ENCODE peak calls at places on chromosomes 11 and 22, in nine cellular contexts. N is Peyer's patch, I is body of pancreas, M is upper lobe of left lung, Q is uterus, B is A549, H is heart left ventricle, O is K562, R is breast epithelium. L is an unnamed sample.

GRCh38 chr11:120186799-120187591 is 23.8 kb upstream of the OAF start:
- DNase-seq in N (peak; percentile 77), I (peak; percentile 35), M (peak; percentile 19), Q (peak; percentile 52), B (no peak), H (peak; percentile 57), O (no peak), R (no peak), L (no peak)

GRCh38 chr11:37817727-37818270 is 1219.8 kb upstream of the RAG2 start:
- DNase-seq in N (no peak), I (no peak), M (no peak), Q (no peak), B (no peak), H (no peak), O (no peak), R (no peak), L (no peak)

GRCh38 chr22:35480143-35480542 is 60.5 kb upstream of the RASD2 start:
- DNase-seq in N (no peak), I (peak; percentile 20), M (no peak), Q (peak; percentile 72), B (no peak), H (no peak), O (no peak), R (peak; percentile 32), L (no peak)

GRCh38 chr22:31800065-31800464 is 46.2 kb downstream of the DEPDC5 start:
- DNase-seq in N (no peak), I (no peak), M (no peak), Q (no peak), B (no peak), H (no peak), O (no peak), R (no peak), L (no peak)

GRCh38 chr22:32389685-32390084 is 22.4 kb downstream of the RTCB start:
- DNase-seq in N (no peak), I (no peak), M (no peak), Q (no peak), B (no peak), H (no peak), O (no peak), R (no peak), L (no peak)

GRCh38 chr11:61151545-61152252 is 9.5 kb downstream of the VPS37C start:
- DNase-seq in N (no peak), I (no peak), M (no peak), Q (no peak), B (no peak), H (no peak), O (no peak), R (no peak), L (no peak)

GRCh38 chr11:77103319-77103718 is 679 bp downstream of the OMP start:
- DNase-seq in N (no peak), I (no peak), M (no peak), Q (no peak), B (no peak), H (peak; percentile 27), O (no peak), R (no peak), L (no peak)

GRCh38 chr22:36281726-36282077 is 28.8 kb downstream of the APOL1 start:
- DNase-seq in N (no peak), I (no peak), M (no peak), Q (no peak), B (no peak), H (no peak), O (no peak), R (no peak), L (no peak)

GRCh38 chr11:66126808-66127555 is 56.9 kb downstream of the PACS1 start:
- DNase-seq in N (peak; percentile 82), I (no peak), M (peak; percentile 63), Q (peak; percentile 31), B (no peak), H (peak; percentile 75), O (no peak), R (peak; percentile 31), L (no peak)

GRCh38 chr11:66133216-66133775 is 63.2 kb downstream of the PACS1 start:
- DNase-seq in N (no peak), I (no peak), M (no peak), Q (no peak), B (no peak), H (no peak), O (no peak), R (no peak), L (no peak)

GRCh38 chr11:66136752-66137123 is 66.7 kb downstream of the PACS1 start:
- DNase-seq in N (no peak), I (no peak), M (no peak), Q (no peak), B (peak; percentile 58), H (no peak), O (no peak), R (no peak), L (no peak)

GRCh38 chr11:66130978-66131377 is 60.9 kb downstream of the PACS1 start:
- DNase-seq in N (no peak), I (no peak), M (no peak), Q (no peak), B (no peak), H (no peak), O (no peak), R (no peak), L (no peak)

DNA sequence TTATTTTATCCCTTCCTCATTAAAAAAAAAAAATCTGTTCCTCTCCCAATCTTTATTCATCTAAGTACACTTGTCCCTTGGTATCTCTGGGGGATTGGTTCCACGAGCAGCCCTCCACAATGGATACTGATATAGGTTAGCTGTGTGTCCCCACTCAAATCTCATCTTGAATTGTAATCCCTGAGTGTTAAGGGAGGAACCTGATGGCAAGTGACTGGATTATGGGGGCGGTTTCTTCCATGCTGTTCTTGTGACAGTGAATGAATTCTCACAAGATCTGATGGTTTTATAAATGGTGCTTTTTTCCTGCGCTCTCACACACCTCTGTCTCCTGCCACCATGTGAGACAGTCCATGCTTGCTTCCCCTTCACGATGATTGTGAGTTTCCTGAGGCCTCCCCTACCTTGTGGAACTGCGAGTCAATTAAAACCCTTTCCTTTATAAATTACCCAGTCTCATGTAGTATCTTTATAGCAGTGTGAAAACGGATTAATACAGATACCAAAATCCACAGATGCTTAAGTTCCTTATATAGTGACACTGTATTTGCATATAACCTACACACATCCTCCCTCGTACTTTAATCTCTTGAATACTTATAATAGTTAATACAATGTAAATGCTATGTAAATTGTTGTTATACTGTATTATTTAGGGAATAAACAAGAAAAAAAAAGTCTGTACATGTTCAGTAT is 62.0 kb downstream of the PACS1 start:
- DNase-seq in N (no peak), I (no peak), M (no peak), Q (no peak), B (no peak), H (no peak), O (no peak), R (no peak), L (no peak)
- H3K4me1 ChIP-seq in N (no peaks in the 10 kb centered on the region), I (peaks cover 10% of the 10 kb centered on the region), M (peaks cover 10% of the 10 kb centered on the region), Q (no peaks in the 10 kb centered on the region), B (peaks cover 70% of the 10 kb centered on the region), H (peaks cover 12% of the 10 kb centered on the region), O (no peaks in the 10 kb centered on the region), R (no peaks in the 10 kb centered on the region), L (peaks cover 8% of the 10 kb centered on the region)

GRCh38 chr11:2400761-2401435 is 348 bp downstream of the TSSC4 start:
- DNase-seq in N (no peak), I (no peak), M (no peak), Q (no peak), B (no peak), H (no peak), O (no peak), R (no peak), L (no peak)
- TF ChIP-seq POLR2A in N (peak; percentile 23), I (no peak), M (no peak), Q (peak; percentile 42), B (peak; percentile 52), H (no peak), O (no peak), R (no peak), L (no peak)

DNA sequence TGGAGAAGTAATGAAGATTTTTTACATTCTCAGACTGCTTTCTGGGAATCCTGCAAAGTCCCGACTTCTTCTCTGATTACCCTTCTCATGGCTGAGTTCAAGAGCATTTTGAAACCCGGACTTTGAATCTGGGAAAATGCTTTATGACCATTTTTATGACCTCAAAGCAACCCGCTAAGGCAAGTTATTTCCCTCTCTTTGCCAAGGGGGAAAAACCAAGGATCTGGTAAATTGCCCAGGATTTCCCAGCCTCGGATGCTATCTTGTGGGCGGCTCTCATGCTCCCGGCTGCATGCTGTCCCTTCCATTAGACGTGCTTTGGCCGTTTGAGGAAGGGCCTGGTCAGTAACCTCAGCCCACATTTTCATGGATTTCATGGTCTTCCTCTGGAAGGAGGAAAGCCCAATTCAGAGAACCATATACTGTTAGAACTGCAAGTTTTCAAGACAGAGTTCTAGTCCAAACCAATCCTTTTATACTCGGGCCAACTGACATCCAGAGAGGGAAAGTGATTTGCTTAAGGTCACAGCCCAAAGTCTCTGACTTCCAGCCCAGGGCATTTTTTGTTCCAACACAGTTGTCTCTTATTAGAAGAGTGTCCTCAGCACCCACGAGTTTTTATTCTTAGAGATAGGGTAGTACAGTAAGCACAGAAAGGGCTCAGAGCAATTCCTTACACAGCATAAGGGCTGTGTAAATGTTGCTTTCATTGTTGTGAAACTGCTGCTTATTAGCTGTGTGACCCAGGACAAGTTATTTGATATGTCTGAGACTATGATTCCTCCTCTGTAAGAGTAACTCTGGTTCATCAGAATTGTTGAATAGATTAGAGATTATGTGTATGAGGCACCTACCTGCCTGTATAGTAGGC is 77.4 kb downstream of the NAV2 start:
- DNase-seq in N (peak; percentile 61), I (no peak), M (no peak), Q (no peak), B (no peak), H (no peak), O (no peak), R (no peak), L (no peak)
- H3K4me1 ChIP-seq in N (no peaks in the 10 kb centered on the region), I (peaks cover 31% of the 10 kb centered on the region), M (peaks cover 21% of the 10 kb centered on the region), Q (no peaks in the 10 kb centered on the region), B (no peaks in the 10 kb centered on the region), H (peaks cover 43% of the 10 kb centered on the region), O (no peaks in the 10 kb centered on the region), R (no peaks in the 10 kb centered on the region), L (peaks cover 19% of the 10 kb centered on the region)

GRCh38 chr11:114061053-114062049 is 1.8 kb downstream of the ZBTB16 start:
- DNase-seq in N (peak; percentile 64), I (peak; percentile 59), M (peak; percentile 61), Q (no peak), B (no peak), H (peak; percentile 69), O (peak; percentile 45), R (no peak), L (no peak)

GRCh38 chr11:114059984-114060401 is 482 bp downstream of the ZBTB16 start:
- DNase-seq in N (peak; percentile 73), I (peak; percentile 56), M (no peak), Q (no peak), B (no peak), H (no peak), O (peak; percentile 28), R (no peak), L (no peak)

GRCh38 chr11:114058871-114059277 is 637 bp upstream of the ZBTB16 start:
- DNase-seq in N (peak; percentile 70), I (peak; percentile 42), M (peak; percentile 48), Q (no peak), B (no peak), H (no peak), O (no peak), R (no peak), L (no peak)

GRCh38 chr11:114059278-114059983 is at the start of gene ZBTB16:
- DNase-seq in N (peak; percentile 91), I (peak; percentile 90), M (peak; percentile 91), Q (peak; percentile 87), B (no peak), H (peak; percentile 95), O (peak; percentile 63), R (peak; percentile 81), L (peak; percentile 79)

DNA sequence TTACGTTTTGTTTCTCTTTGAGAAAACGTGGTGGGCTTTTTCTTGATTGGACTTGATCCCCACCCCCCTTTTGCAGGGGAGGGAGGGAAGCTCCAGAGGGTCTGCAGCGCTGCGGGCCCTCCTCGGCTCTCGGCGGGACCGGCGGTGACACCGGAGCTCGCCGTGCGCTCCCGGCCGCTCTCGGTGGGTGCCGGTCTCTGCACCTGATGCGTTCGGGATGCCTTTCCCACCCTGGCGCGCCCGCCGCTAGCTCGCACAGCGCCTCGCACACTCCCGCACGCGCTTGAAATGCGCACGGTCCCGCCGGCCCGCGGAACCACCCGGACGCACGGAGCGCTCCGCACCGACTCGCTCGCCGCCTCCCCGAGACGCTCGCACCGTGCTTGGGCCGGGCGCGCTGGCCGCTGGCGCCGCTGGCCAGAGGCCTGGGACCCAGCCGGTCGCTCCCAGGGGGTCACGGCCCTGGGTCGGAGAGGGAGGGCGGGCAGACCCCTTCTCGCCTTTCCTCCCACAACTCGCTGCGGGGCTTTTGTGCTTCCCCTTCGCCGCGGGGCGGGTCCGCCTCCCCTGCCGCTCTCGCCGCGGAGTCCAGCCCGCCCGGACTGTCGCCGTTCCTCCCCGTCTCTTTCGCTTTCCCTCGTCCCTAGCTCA is 1.0 kb downstream of the ZBTB16 start:
- DNase-seq in N (peak; percentile 65), I (peak; percentile 54), M (no peak), Q (no peak), B (no peak), H (peak; percentile 81), O (peak; percentile 31), R (no peak), L (no peak)
- TF ChIP-seq POLR2A in N (peak; percentile 12), I (peak; percentile 33), M (no peak), Q (peak; percentile 39), B (no peak), H (peak; percentile 8), O (no peak), R (no peak), L (no peak)

L was measured in tibial nerve.